ENCODE peak calls at places on chromosome 6, in eight cellular contexts. H, B, X, N, F, A, L and Q are unnamed samples.

GRCh38 chr6:78526432-78526831 is 340.9 kb upstream of the IRAK1BP1 start:
- DNase-seq in H (no peak), B (no peak), X (no peak), N (no peak), F (no peak), A (no peak), L (no peak), Q (no peak)

GRCh38 chr6:73648166-73648565 is 5.6 kb downstream of the SLC17A5 start:
- DNase-seq in H (no peak), B (no peak), X (no peak), N (no peak), F (no peak), A (peak), L (no peak), Q (no peak)

GRCh38 chr6:55957961-55958422 is 82.6 kb upstream of the BMP5 start:
- DNase-seq in H (no peak), B (no peak), X (no peak), N (no peak), F (no peak), A (peak), L (no peak), Q (no peak)

GRCh38 chr6:129263117-129263516 is 380.2 kb downstream of the LAMA2 start:
- DNase-seq in H (no peak), B (no peak), X (no peak), N (no peak), F (no peak), A (no peak), L (no peak), Q (no peak)

GRCh38 chr6:84976516-84977420 is 212.4 kb upstream of the TBX18 start:
- DNase-seq in H (no peak), B (no peak), X (no peak), N (no peak), F (no peak), A (no peak), L (no peak), Q (no peak)

GRCh38 chr6:122620902-122621301 is 10.7 kb downstream of the PKIB start:
- DNase-seq in H (peak), B (no peak), X (no peak), N (no peak), F (no peak), A (peak), L (no peak), Q (no peak)

GRCh38 chr6:3987072-3987471 is 91.9 kb downstream of the FAM217A start:
- DNase-seq in H (no peak), B (no peak), X (no peak), N (no peak), F (no peak), A (peak), L (no peak), Q (no peak)

GRCh38 chr6:101080597-101080996 is 199.5 kb upstream of the ASCC3 start:
- DNase-seq in H (peak), B (no peak), X (no peak), N (no peak), F (no peak), A (peak), L (no peak), Q (no peak)

GRCh38 chr6:117354671-117355070 is 71.1 kb downstream of the ROS1 start:
- DNase-seq in H (no peak), B (no peak), X (no peak), N (no peak), F (no peak), A (no peak), L (no peak), Q (no peak)

GRCh38 chr6:150866147-150867073 is 908 bp downstream of the MTHFD1L start:
- DNase-seq in H (peak), B (peak), X (peak), N (peak), F (peak), A (peak), L (peak), Q (peak)

GRCh38 chr6:168355716-168356522 is 36.3 kb upstream of the DACT2 start:
- DNase-seq in H (peak), B (no peak), X (peak), N (no peak), F (peak), A (no peak), L (peak), Q (no peak)

GRCh38 chr6:52590634-52590985 is 13.8 kb upstream of the TRAM2 start:
- DNase-seq in H (no peak), B (no peak), X (no peak), N (no peak), F (no peak), A (no peak), L (no peak), Q (no peak)

GRCh38 chr6:31336872-31337496 is 20.0 kb downstream of the HLA-B start:
- DNase-seq in H (no peak), B (no peak), X (no peak), N (no peak), F (no peak), A (peak), L (no peak), Q (no peak)

GRCh38 chr6:91453479-91453878 is 866.6 kb upstream of the MAP3K7 start:
- DNase-seq in H (no peak), B (no peak), X (no peak), N (no peak), F (no peak), A (no peak), L (no peak), Q (no peak)

GRCh38 chr6:76230711-76231110 is 158.2 kb upstream of the IMPG1 start:
- DNase-seq in H (no peak), B (no peak), X (no peak), N (peak), F (no peak), A (no peak), L (no peak), Q (no peak)

GRCh38 chr6:142500265-142500786 is 198.5 kb downstream of the ADGRG6 start:
- DNase-seq in H (no peak), B (no peak), X (no peak), N (no peak), F (no peak), A (peak), L (no peak), Q (no peak)

GRCh38 chr6:154001494-154002285 is 37.4 kb upstream of the OPRM1 start:
- DNase-seq in H (no peak), B (no peak), X (no peak), N (no peak), F (no peak), A (no peak), L (no peak), Q (no peak)

GRCh38 chr6:113920663-113921267 is 50.2 kb downstream of the HDAC2 start:
- DNase-seq in H (no peak), B (no peak), X (peak), N (peak), F (no peak), A (no peak), L (no peak), Q (no peak)

GRCh38 chr6:104750449-104750848 is 109.3 kb downstream of the HACE1 start:
- DNase-seq in H (no peak), B (no peak), X (no peak), N (no peak), F (no peak), A (no peak), L (no peak), Q (no peak)

GRCh38 chr6:45987866-45988265 is 27.8 kb downstream of the CLIC5 start:
- DNase-seq in H (no peak), B (no peak), X (no peak), N (no peak), F (no peak), A (no peak), L (no peak), Q (no peak)

GRCh38 chr6:30136570-30137286 is 788 bp downstream of the TRIM40 start:
- DNase-seq in H (no peak), B (no peak), X (no peak), N (no peak), F (no peak), A (no peak), L (no peak), Q (no peak)

GRCh38 chr6:44563397-44563796 is 175.9 kb downstream of the CDC5L start:
- DNase-seq in H (no peak), B (no peak), X (no peak), N (no peak), F (no peak), A (peak), L (no peak), Q (no peak)

GRCh38 chr6:29395331-29395730 is at the start of gene OR12D2:
- DNase-seq in H (no peak), B (no peak), X (no peak), N (no peak), F (no peak), A (no peak), L (no peak), Q (no peak)

GRCh38 chr6:150191809-150192208 is 49.0 kb downstream of the PPP1R14C start:
- DNase-seq in H (peak), B (no peak), X (no peak), N (no peak), F (no peak), A (peak), L (no peak), Q (no peak)

GRCh38 chr6:30216096-30216495 is 2.9 kb upstream of the TRIM26 start:
- DNase-seq in H (no peak), B (no peak), X (no peak), N (no peak), F (no peak), A (no peak), L (no peak), Q (no peak)

GRCh38 chr6:160027931-160028330 is 59.0 kb downstream of the IGF2R start:
- DNase-seq in H (no peak), B (no peak), X (peak), N (no peak), F (no peak), A (no peak), L (no peak), Q (no peak)

GRCh38 chr6:31001489-31001888 is 8.8 kb upstream of the MUC22 start:
- DNase-seq in H (no peak), B (no peak), X (no peak), N (no peak), F (no peak), A (no peak), L (no peak), Q (no peak)

GRCh38 chr6:131877999-131878789 is 70.4 kb downstream of the ENPP1 start:
- DNase-seq in H (no peak), B (no peak), X (no peak), N (no peak), F (no peak), A (no peak), L (no peak), Q (no peak)

GRCh38 chr6:45502446-45502845 is 124.7 kb upstream of the SUPT3H start:
- DNase-seq in H (no peak), B (no peak), X (no peak), N (no peak), F (no peak), A (no peak), L (no peak), Q (no peak)

GRCh38 chr6:131911951-131912350 is 39.2 kb downstream of the CCN2 start:
- DNase-seq in H (no peak), B (no peak), X (no peak), N (no peak), F (no peak), A (peak), L (no peak), Q (no peak)

GRCh38 chr6:135162678-135163439 is 18.2 kb upstream of the MYB start:
- DNase-seq in H (no peak), B (no peak), X (peak), N (peak), F (peak), A (no peak), L (no peak), Q (no peak)

GRCh38 chr6:149059557-149059956 is 258.0 kb upstream of the TAB2 start:
- DNase-seq in H (no peak), B (no peak), X (peak), N (no peak), F (no peak), A (no peak), L (no peak), Q (no peak)

GRCh38 chr6:107489636-107490567 is at the start of gene SOBP:
- DNase-seq in H (peak), B (no peak), X (peak), N (no peak), F (peak), A (no peak), L (peak), Q (peak)

GRCh38 chr6:32426338-32426737 is 13.3 kb upstream of the HLA-DRA start:
- DNase-seq in H (no peak), B (no peak), X (no peak), N (no peak), F (no peak), A (no peak), L (no peak), Q (no peak)

GRCh38 chr6:19837511-19838441 is 606 bp downstream of the ID4 start:
- DNase-seq in H (no peak), B (no peak), X (no peak), N (no peak), F (peak), A (peak), L (peak), Q (no peak)
- TF ChIP-seq CTCF in H (no peak), B (no peak), X (no peak), N (no peak), F (no peak), A (no peak), L (no peak), Q (no peak)

GRCh38 chr6:127019828-127020227 is 98.6 kb upstream of the RSPO3 start:
- DNase-seq in H (no peak), B (no peak), X (no peak), N (no peak), F (no peak), A (no peak), L (no peak), Q (no peak)
- TF ChIP-seq CTCF in H (no peak), B (no peak), X (no peak), N (no peak), F (no peak), A (no peak), L (no peak), Q (no peak)

DNA sequence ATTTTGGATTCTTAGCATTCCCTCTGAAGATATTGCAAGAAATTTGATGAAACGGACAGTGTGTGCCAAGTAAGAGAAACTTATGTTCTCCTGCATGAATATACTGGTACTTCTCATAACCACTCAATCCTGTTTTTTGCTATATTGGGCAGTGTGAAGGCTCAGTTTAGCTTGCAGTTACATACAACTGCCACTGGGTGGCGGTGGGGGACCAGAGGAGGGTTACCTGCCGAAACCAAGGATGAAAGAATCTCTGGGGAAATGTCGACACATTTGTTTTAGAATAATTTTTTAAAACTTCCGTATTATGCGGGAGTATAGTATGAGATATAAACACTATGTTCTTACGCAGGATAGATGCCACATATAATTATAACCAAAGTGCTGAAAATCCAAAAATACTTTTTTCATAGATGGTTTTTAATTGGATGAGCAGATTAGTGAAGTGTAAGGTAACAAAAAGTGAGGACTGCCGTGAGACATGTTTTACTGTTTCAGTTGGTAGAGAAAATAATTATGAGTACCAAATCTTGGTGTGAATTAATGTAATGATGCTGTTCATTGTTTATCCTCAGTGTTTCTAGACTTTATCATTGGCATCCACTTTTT is 9.7 kb downstream of the TRMT11 start:
- DNase-seq in H (peak), B (peak), X (peak), N (peak), F (peak), A (peak), L (peak), Q (no peak)
- TF ChIP-seq CTCF in H (peak), B (peak), X (peak), N (peak), F (peak), A (peak), L (peak), Q (peak)

GRCh38 chr6:15781333-15781732 is 118.5 kb upstream of the DTNBP1 start:
- DNase-seq in H (no peak), B (no peak), X (no peak), N (no peak), F (no peak), A (no peak), L (no peak), Q (no peak)

GRCh38 chr6:15786846-15787245 is 124.0 kb upstream of the DTNBP1 start:
- DNase-seq in H (no peak), B (no peak), X (no peak), N (no peak), F (no peak), A (no peak), L (no peak), Q (no peak)

GRCh38 chr6:15780437-15780836 is 117.6 kb upstream of the DTNBP1 start:
- DNase-seq in H (no peak), B (no peak), X (no peak), N (no peak), F (no peak), A (no peak), L (no peak), Q (no peak)

GRCh38 chr6:15781890-15782289 is 119.1 kb upstream of the DTNBP1 start:
- DNase-seq in H (no peak), B (no peak), X (no peak), N (no peak), F (no peak), A (no peak), L (no peak), Q (no peak)

GRCh38 chr6:15783484-15783883 is 120.7 kb upstream of the DTNBP1 start:
- DNase-seq in H (no peak), B (no peak), X (no peak), N (no peak), F (no peak), A (no peak), L (no peak), Q (no peak)
- TF ChIP-seq CTCF in H (no peak), B (no peak), X (no peak), N (no peak), F (no peak), A (no peak), L (no peak), Q (no peak)

GRCh38 chr6:137798846-137799245 is 68.2 kb upstream of the TNFAIP3 start:
- DNase-seq in H (no peak), B (no peak), X (peak), N (no peak), F (no peak), A (peak), L (no peak), Q (no peak)

GRCh38 chr6:137801352-137802088 is 65.5 kb upstream of the TNFAIP3 start:
- DNase-seq in H (no peak), B (no peak), X (no peak), N (no peak), F (no peak), A (no peak), L (no peak), Q (no peak)

GRCh38 chr6:137798261-137798660 is 68.8 kb upstream of the TNFAIP3 start:
- DNase-seq in H (no peak), B (no peak), X (no peak), N (no peak), F (no peak), A (peak), L (no peak), Q (no peak)

GRCh38 chr6:137800749-137801148 is 66.3 kb upstream of the TNFAIP3 start:
- DNase-seq in H (no peak), B (no peak), X (no peak), N (no peak), F (no peak), A (no peak), L (no peak), Q (no peak)

DNA sequence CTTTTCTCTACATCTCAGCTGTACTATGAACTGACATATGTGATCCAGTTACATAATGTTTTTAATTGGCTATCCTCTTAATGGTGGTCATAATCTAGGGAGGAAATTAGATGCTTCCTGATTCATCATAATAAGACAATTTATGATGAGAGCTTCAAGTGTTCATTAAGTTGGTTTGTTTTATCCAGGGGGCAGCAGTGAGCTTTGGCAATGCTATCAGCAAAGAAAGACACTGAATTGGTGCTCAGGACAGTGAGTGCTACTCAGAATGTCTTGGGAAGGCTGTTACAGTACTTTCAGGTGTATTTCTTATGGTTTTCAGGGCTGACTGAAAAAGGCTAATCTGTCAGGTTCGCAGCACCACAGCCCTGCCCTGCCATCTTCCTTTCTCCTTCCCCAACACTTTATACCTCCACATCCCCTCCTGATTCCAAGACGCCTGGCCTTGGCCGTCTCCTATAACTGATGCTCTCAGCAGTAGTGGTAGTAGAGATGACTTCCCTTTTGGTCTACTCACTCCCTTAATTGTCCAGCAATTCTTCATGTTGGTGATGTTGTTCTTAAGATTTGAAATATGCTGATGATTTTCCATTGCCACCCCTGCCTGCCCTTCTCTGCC is 67.0 kb upstream of the TNFAIP3 start:
- DNase-seq in H (peak), B (peak), X (peak), N (peak), F (peak), A (no peak), L (peak), Q (no peak)
- TF ChIP-seq CTCF in H (peak), B (peak), X (peak), N (peak), F (peak), A (peak), L (peak), Q (peak)